ENCODE peak calls at places on chromosomes 11 and 22, in six cellular contexts. P is cardiac muscle cell, E is GM23338, Y is colonic mucosa, N is heart right ventricle, I is right lobe of liver. R is an unnamed sample.

GRCh38 chr11:199782-200181 is 6.9 kb downstream of the SCGB1C1 start:
- DNase-seq in P (no peak), E (peak; percentile 56), Y (no peak), N (no peak), I (no peak), R (no peak)

GRCh38 chr11:68340784-68341556 is 28.6 kb downstream of the LRP5 start:
- DNase-seq in P (no peak), E (no peak), Y (no peak), N (no peak), I (no peak), R (no peak)

GRCh38 chr22:37659066-37659896 is 758 bp downstream of the PDXP start:
- DNase-seq in P (no peak), E (no peak), Y (peak; percentile 85), N (no peak), I (peak; percentile 91), R (peak; percentile 53)

GRCh38 chr11:46322759-46323158 is 24.5 kb upstream of the DGKZ start:
- DNase-seq in P (no peak), E (peak; percentile 85), Y (peak; percentile 52), N (no peak), I (no peak), R (peak; percentile 44)

GRCh38 chr22:41523464-41524221 is 20.6 kb downstream of the POLR3H start:
- DNase-seq in P (no peak), E (peak; percentile 66), Y (no peak), N (peak; percentile 45), I (no peak), R (peak; percentile 22)

GRCh38 chr22:45996241-45997076 is 19.5 kb upstream of the WNT7B start:
- DNase-seq in P (no peak), E (no peak), Y (no peak), N (peak; percentile 66), I (no peak), R (no peak)

GRCh38 chr22:32850591-32851517 is 49.3 kb downstream of the TIMP3 start:
- DNase-seq in P (no peak), E (no peak), Y (peak; percentile 59), N (peak; percentile 78), I (peak; percentile 82), R (no peak)

GRCh38 chr11:12770435-12770834 is 96.2 kb downstream of the TEAD1 start:
- DNase-seq in P (no peak), E (no peak), Y (no peak), N (no peak), I (no peak), R (no peak)

GRCh38 chr11:3894128-3894731 is 38.8 kb downstream of the STIM1 start:
- DNase-seq in P (no peak), E (no peak), Y (no peak), N (peak; percentile 71), I (no peak), R (no peak)

GRCh38 chr22:45319319-45319675 is 9.6 kb downstream of the FAM118A start:
- DNase-seq in P (no peak), E (peak; percentile 17), Y (no peak), N (no peak), I (no peak), R (peak; percentile 16)

GRCh38 chr11:115303929-115304328 is 200.3 kb downstream of the CADM1 start:
- DNase-seq in P (no peak), E (no peak), Y (no peak), N (no peak), I (no peak), R (no peak)

GRCh38 chr22:44686873-44687600 is 15.0 kb upstream of the PRR5 start:
- DNase-seq in P (no peak), E (no peak), Y (no peak), N (no peak), I (no peak), R (no peak)

GRCh38 chr22:31143038-31143437 is 2.7 kb upstream of the PLA2G3 start:
- DNase-seq in P (no peak), E (no peak), Y (no peak), N (no peak), I (no peak), R (no peak)

GRCh38 chr11:94948070-94948617 is 25.2 kb downstream of the CWC15 start:
- DNase-seq in P (no peak), E (no peak), Y (no peak), N (no peak), I (no peak), R (no peak)

GRCh38 chr11:61922539-61922938 is 5.2 kb upstream of the RAB3IL1 start:
- DNase-seq in P (no peak), E (no peak), Y (peak; percentile 69), N (peak; percentile 89), I (no peak), R (no peak)

GRCh38 chr11:94885133-94885532 is 88.2 kb downstream of the CWC15 start:
- DNase-seq in P (no peak), E (no peak), Y (no peak), N (no peak), I (no peak), R (peak; percentile 19)

GRCh38 chr11:253160-253885 is 16.5 kb downstream of the PSMD13 start:
- DNase-seq in P (no peak), E (no peak), Y (no peak), N (no peak), I (no peak), R (no peak)

GRCh38 chr22:37273846-37274225 is 8.5 kb upstream of the CYTH4 start:
- DNase-seq in P (no peak), E (no peak), Y (no peak), N (no peak), I (no peak), R (no peak)

GRCh38 chr11:7977251-7977917 is 9.8 kb upstream of the EIF3F start:
- DNase-seq in P (no peak), E (peak; percentile 50), Y (no peak), N (no peak), I (no peak), R (no peak)

GRCh38 chr11:47271328-47271727 is 1.4 kb downstream of the MADD start:
- DNase-seq in P (no peak), E (no peak), Y (no peak), N (no peak), I (no peak), R (no peak)

GRCh38 chr11:64444838-64445441 is 86.0 kb downstream of the RPS6KA4 start:
- DNase-seq in P (no peak), E (peak; percentile 49), Y (no peak), N (no peak), I (no peak), R (no peak)

GRCh38 chr22:46984751-46985506 is 222.5 kb downstream of the TBC1D22A start:
- DNase-seq in P (no peak), E (no peak), Y (no peak), N (no peak), I (no peak), R (no peak)

GRCh38 chr11:116731821-116732739 is 40.7 kb downstream of the BUD13 start:
- DNase-seq in P (peak; percentile 24), E (peak; percentile 77), Y (no peak), N (no peak), I (no peak), R (no peak)

GRCh38 chr11:116729501-116730240 is 43.1 kb downstream of the BUD13 start:
- DNase-seq in P (no peak), E (no peak), Y (no peak), N (no peak), I (no peak), R (no peak)

GRCh38 chr11:116731097-116731761 is 41.6 kb downstream of the BUD13 start:
- DNase-seq in P (peak; percentile 81), E (peak; percentile 85), Y (no peak), N (no peak), I (peak; percentile 38), R (peak; percentile 37)

GRCh38 chr11:116730241-116730561 is 42.6 kb downstream of the BUD13 start:
- DNase-seq in P (no peak), E (no peak), Y (no peak), N (no peak), I (no peak), R (no peak)

DNA sequence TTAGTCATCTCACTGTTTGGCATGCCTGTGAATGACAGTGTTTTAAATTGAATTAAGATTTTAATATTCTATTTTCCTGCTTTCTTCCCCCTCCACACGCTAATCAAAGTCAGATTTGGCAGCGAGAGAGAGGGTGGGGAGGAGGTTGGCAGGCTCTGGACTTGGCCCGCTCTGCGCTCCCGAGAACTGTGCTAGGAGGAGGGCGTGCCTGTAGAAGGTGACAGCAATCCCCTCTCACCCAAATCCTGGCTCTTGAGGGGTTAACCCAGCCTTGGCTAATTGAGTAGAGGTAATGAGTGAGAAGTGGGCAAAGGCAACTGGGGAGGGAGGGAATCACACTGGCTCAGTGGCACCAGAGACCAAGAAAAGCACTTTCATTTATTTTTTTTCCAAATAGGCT is 42.2 kb downstream of the BUD13 start:
- DNase-seq in P (no peak), E (no peak), Y (no peak), N (no peak), I (peak; percentile 43), R (no peak)
- H3K4me3 ChIP-seq in P (no peak overlapping the region), E (peak overlapping the region; percentile 24), Y (no peak overlapping the region), N (no peak overlapping the region), I (no peak overlapping the region), R (no peak overlapping the region)

GRCh38 chr11:77088236-77089003 is 14.2 kb upstream of the OMP start:
- DNase-seq in P (no peak), E (no peak), Y (peak; percentile 81), N (no peak), I (no peak), R (no peak)
- H3K36me3 ChIP-seq in P (no peaks in the 10 kb centered on the region), E (no peaks in the 10 kb centered on the region), Y (no peaks in the 10 kb centered on the region), N (peaks cover 6% of the 10 kb centered on the region), I (no peaks in the 10 kb centered on the region), R (no peaks in the 10 kb centered on the region)

DNA sequence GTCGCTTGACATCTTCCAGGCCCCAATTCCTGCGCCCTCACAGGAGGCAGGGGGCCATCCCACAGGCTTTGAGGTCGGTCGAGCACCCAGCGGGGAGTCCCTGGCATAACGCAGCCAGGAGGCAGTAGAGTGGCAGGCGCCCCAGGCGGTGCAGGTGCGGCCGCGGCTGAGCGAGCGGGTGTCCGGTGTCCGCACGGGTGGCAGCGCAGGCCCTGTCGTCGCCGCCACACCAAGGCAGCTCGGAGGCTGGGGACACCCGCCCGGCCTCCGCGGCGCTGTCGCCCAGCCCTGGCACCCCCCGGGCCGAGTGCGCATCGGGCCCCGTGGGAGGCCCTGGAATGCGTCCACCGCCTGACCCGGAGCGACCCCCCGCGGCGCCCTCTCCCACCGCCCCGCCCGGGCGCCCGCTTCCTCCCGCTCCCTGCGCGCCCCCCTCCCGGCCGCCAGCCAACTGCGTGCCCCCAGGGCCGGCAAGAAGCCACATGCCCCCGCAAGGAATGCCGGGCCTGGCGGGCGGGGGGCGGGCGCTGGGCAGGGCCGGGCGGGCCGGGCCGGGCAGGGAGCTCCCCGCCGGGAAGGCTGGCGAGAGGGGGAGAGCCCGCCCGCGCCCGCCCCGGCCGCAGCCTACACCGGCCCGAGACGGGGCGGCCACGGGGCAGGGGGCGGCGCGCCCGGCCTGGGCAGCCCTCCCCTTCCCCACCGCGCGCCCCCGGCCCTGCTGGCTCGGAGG is 33.9 kb downstream of the PRDM11 start:
- DNase-seq in P (peak; percentile 75), E (peak; percentile 74), Y (peak; percentile 70), N (no peak), I (peak; percentile 58), R (peak; percentile 70)
- H3K4me3 ChIP-seq in P (peak overlapping the region; percentile 40), E (peak overlapping the region; percentile 65), Y (peak overlapping the region; percentile 38), N (peak overlapping the region; percentile 46), I (peak overlapping the region; percentile 57), R (peak overlapping the region; percentile 53)

DNA sequence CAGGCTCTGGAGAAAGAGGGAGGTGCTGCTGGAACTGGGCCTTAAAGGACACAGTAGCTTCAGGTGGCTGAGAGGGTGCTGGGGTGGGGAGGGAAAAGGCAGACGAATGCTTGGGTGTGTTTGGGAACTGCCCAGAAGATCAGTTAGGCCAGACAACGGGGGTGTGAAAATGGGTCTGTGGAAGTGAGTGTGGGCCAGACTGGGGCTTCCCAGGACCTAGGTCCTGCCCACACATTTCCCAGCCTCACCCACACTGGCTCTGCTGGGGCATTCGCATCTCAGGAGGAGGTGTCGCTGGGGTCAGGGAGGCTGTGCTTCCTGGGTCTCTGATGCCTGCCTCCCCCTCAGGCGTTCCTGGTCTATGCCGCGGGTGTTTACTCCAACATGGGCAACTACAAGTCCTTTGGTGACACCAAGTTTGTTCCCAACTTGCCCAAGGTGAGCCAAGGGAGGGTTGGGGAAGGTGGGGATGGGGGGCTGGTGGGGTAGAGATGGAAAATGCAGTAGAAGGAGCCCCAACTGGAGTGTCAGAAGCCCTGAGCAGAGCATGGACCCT is 4.7 kb downstream of the DPP3 start:
- DNase-seq in P (no peak), E (no peak), Y (no peak), N (no peak), I (peak; percentile 38), R (no peak)
- H3K36me3 ChIP-seq in P (no peaks in the 10 kb centered on the region), E (peaks cover 8% of the 10 kb centered on the region), Y (no peaks in the 10 kb centered on the region), N (peaks cover 70% of the 10 kb centered on the region), I (no peaks in the 10 kb centered on the region), R (peaks cover 53% of the 10 kb centered on the region)